ENCODE peak calls at places on chromosomes 2 and 18, in nine cellular contexts. V is thoracic aorta, I is GM23248, B is breast epithelium, K is foreskin fibroblast, E is RPMI7951, U is G401, R is NCI-H2171 treated with DMSO at 0.1 percent for 48 hours, G is left ventricle myocardium inferior. Q is an unnamed sample.

GRCh38 chr18:58241877-58242276 is 197.9 kb downstream of the NEDD4L start:
- DNase-seq in E (no peak), K (peak; percentile 82), B (no peak), U (no peak), V (no peak), G (no peak), I (peak; percentile 99), R (peak; percentile 94), Q (no peak)

GRCh38 chr2:85578243-85579180 is 1.1 kb downstream of the VAMP8 start:
- DNase-seq in G (peak; percentile 56), E (peak; percentile 29), V (no peak), R (no peak), B (no peak), U (no peak), I (no peak), K (peak; percentile 34), Q (peak; percentile 63)

GRCh38 chr2:168518555-168519066 is 62.5 kb downstream of the CERS6 start:
- DNase-seq in E (peak; percentile 52), V (no peak), I (peak; percentile 64), R (peak; percentile 86), B (no peak), G (no peak), K (no peak), U (no peak), Q (no peak)

GRCh38 chr2:15042824-15043223 is 410.3 kb downstream of the LRATD1 start:
- DNase-seq in U (no peak), G (no peak), K (peak; percentile 73), I (peak; percentile 68), B (no peak), V (no peak), E (peak; percentile 8), R (no peak), Q (peak; percentile 38)

GRCh38 chr2:143616452-143616851 is 487.2 kb downstream of the ARHGAP15 start:
- DNase-seq in U (no peak), E (no peak), R (no peak), V (no peak), K (no peak), I (no peak), G (no peak), B (no peak), Q (no peak)

GRCh38 chr18:64474279-64474678 is 325.4 kb upstream of the LINC00305 start:
- DNase-seq in G (no peak), V (no peak), R (no peak), I (no peak), U (no peak), K (no peak), E (no peak), B (no peak), Q (no peak)

GRCh38 chr2:240997141-240997855 is 1.1 kb upstream of the SNED1 start:
- DNase-seq in V (no peak), R (no peak), E (no peak), U (no peak), K (peak; percentile 75), B (peak; percentile 21), G (peak; percentile 22), I (peak; percentile 40), Q (peak; percentile 25)

GRCh38 chr2:235641333-235641732 is 147.5 kb downstream of the AGAP1 start:
- DNase-seq in B (no peak), U (no peak), E (no peak), I (peak; percentile 93), V (no peak), R (no peak), G (no peak), K (peak; percentile 74), Q (no peak)

GRCh38 chr2:157480182-157480961 is 36.5 kb upstream of the CYTIP start:
- DNase-seq in V (no peak), I (peak; percentile 87), K (peak; percentile 60), R (no peak), U (no peak), E (peak; percentile 30), G (peak; percentile 82), B (no peak), Q (peak; percentile 81)

GRCh38 chr18:11089931-11090715 is 59.2 kb downstream of the PIEZO2 start:
- DNase-seq in B (no peak), U (no peak), I (no peak), G (no peak), E (peak; percentile 49), V (no peak), K (no peak), R (no peak), Q (no peak)

GRCh38 chr2:191245869-191246531 is 796 bp downstream of the MYO1B start:
- DNase-seq in K (peak; percentile 89), E (peak; percentile 82), G (peak; percentile 77), R (peak; percentile 73), V (no peak), U (no peak), B (peak; percentile 38), I (peak; percentile 72), Q (peak; percentile 57)

GRCh38 chr2:236369606-236370005 is 105.4 kb upstream of the ASB18 start:
- DNase-seq in G (peak; percentile 49), V (no peak), I (no peak), E (no peak), K (no peak), R (no peak), B (no peak), U (no peak), Q (peak; percentile 71)